ENCODE peak calls at places on chromosomes 13 and 19, in four cellular contexts. I is left ventricle myocardium inferior, Z is A549, J is mammary epithelial cell. D is an unnamed sample.

GRCh38 chr19:56476671-56477428 is at the start of gene ZNF667:
- DNase-seq in I (peak), Z (no peak), J (peak), D (peak)

GRCh38 chr19:5654931-5655330 is 25.4 kb downstream of the MICOS13 start:
- DNase-seq in I (no peak), Z (no peak), J (no peak), D (no peak)

GRCh38 chr19:19900574-19901444 is at the start of gene ZNF93:
- DNase-seq in I (peak), Z (no peak), J (peak), D (peak)

GRCh38 chr19:7705387-7706187 is 3.7 kb upstream of the FCER2 start:
- DNase-seq in I (peak), Z (no peak), J (no peak), D (no peak)

GRCh38 chr19:11092181-11092538 is 2.9 kb downstream of the LDLR start:
- DNase-seq in I (no peak), Z (peak), J (peak), D (no peak)

GRCh38 chr13:75860935-75861334 is 224.8 kb downstream of the LMO7 start:
- DNase-seq in I (no peak), Z (no peak), J (no peak), D (no peak)

GRCh38 chr13:24052547-24052981 is 108.0 kb upstream of the SPATA13 start:
- DNase-seq in I (no peak), Z (no peak), J (no peak), D (no peak)

GRCh38 chr13:90302113-90302512 is 1045.4 kb upstream of the MIR17HG start:
- DNase-seq in I (no peak), Z (no peak), J (peak), D (peak)

GRCh38 chr19:18414504-18415176 is 4.6 kb upstream of the SSBP4 start:
- DNase-seq in I (peak), Z (no peak), J (peak), D (no peak)

GRCh38 chr13:23547000-23547590 is 23.1 kb upstream of the TNFRSF19 start:
- DNase-seq in I (peak), Z (no peak), J (peak), D (no peak)

GRCh38 chr19:8484331-8484894 is 18.0 kb downstream of the PRAM1 start:
- DNase-seq in I (peak), Z (no peak), J (no peak), D (no peak)

GRCh38 chr13:113813749-113814434 is 50.0 kb downstream of the GAS6 start:
- DNase-seq in I (no peak), Z (no peak), J (no peak), D (no peak)

GRCh38 chr19:3269972-3270667 is 45.7 kb downstream of the CELF5 start:
- DNase-seq in I (no peak), Z (no peak), J (no peak), D (no peak)

GRCh38 chr19:33553530-33554310 is 32.1 kb upstream of the PEPD start:
- DNase-seq in I (no peak), Z (no peak), J (no peak), D (no peak)

GRCh38 chr19:53942001-53942786 is 20.5 kb upstream of the CACNG8 start:
- DNase-seq in I (no peak), Z (no peak), J (no peak), D (no peak)

GRCh38 chr13:88932950-88933349 is 1261.8 kb downstream of the SLITRK5 start:
- DNase-seq in I (no peak), Z (no peak), J (no peak), D (no peak)

GRCh38 chr19:33192010-33192409 is 2.1 kb upstream of the LRP3 start:
- DNase-seq in I (no peak), Z (no peak), J (no peak), D (no peak)

GRCh38 chr13:36385471-36385870 is 39.3 kb upstream of the SPART start:
- DNase-seq in I (no peak), Z (no peak), J (peak), D (no peak)

GRCh38 chr19:40599331-40600085 is 1.7 kb upstream of the LTBP4 start:
- DNase-seq in I (no peak), Z (no peak), J (no peak), D (no peak)

GRCh38 chr19:359653-359925 is 15.0 kb upstream of the MIER2 start:
- DNase-seq in I (no peak), Z (no peak), J (no peak), D (no peak)

GRCh38 chr19:14030997-14031718 is 404 bp upstream of the IL27RA start:
- DNase-seq in I (no peak), Z (no peak), J (no peak), D (no peak)

GRCh38 chr19:18606281-18607221 is at the start of gene CRLF1:
- DNase-seq in I (no peak), Z (no peak), J (no peak), D (no peak)

GRCh38 chr13:44140146-44140545 is 233.5 kb upstream of the SERP2 start:
- DNase-seq in I (no peak), Z (no peak), J (no peak), D (no peak)

GRCh38 chr13:111859361-111860105 is 207.4 kb upstream of the SOX1 start:
- DNase-seq in I (no peak), Z (no peak), J (no peak), D (no peak)

DNA sequence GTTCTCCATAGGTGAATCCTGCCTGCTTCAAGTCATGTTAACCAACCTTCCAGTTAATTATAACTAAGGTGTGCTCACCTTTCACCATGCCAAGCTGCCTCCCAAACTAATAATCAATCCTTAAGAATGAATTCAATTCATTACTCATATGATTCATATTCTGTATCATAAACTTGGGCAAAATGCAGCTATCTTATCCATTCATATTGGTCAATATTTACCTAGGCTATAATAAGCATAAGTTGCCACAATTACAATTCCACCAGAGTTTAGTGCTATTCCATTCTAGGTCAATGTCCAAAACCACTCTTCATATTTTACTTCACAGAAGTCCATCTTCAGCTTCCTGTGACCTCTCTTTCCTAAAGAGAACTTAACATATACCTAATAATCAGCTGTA is 13.4 kb downstream of the ELF1 start:
- DNase-seq in I (no peak), Z (no peak), J (no peak), D (no peak)
- H3K4me3 ChIP-seq in I (no peak), Z (no peak), J (no peak), D (no peak)

GRCh38 chr13:110305001-110305400 is 2.0 kb downstream of the COL4A1 start:
- DNase-seq in I (no peak), Z (no peak), J (no peak), D (no peak)

GRCh38 chr13:110306340-110306959 is 507 bp downstream of the COL4A1 start:
- DNase-seq in I (no peak), Z (no peak), J (no peak), D (no peak)

GRCh38 chr13:110305544-110305943 is 1.4 kb downstream of the COL4A1 start:
- DNase-seq in I (no peak), Z (no peak), J (no peak), D (no peak)

GRCh38 chr13:110306960-110307696 is at the start of the genes COL4A1 and COL4A2:
- DNase-seq in I (peak), Z (no peak), J (peak), D (no peak)

DNA sequence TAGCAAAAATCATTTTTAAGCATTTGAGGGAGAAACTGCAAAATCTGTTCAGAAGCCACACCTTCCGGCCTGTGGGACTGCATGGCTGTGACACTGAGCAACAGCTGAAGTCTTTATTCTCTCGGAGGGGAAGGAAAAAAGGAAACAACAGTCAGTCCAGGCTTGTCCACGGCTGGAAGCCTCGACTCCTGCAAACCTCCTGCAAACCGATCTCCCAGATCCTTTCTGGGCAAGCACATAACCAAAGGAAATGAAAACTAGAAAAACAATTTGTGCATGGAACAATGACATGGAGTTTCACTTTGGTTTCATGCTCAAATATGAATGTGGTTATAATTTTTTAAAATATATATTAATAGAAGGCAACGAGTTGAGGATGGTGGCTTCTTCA is 1.0 kb downstream of the COL4A1 start:
- DNase-seq in I (no peak), Z (no peak), J (no peak), D (no peak)
- H3K4me3 ChIP-seq in I (peak), Z (peak), J (peak), D (peak)

GRCh38 chr19:35270381-35270811 is 1.6 kb downstream of the USF2 start:
- DNase-seq in I (no peak), Z (no peak), J (no peak), D (no peak)

GRCh38 chr19:35271546-35271945 is 2.8 kb downstream of the USF2 start:
- DNase-seq in I (no peak), Z (no peak), J (no peak), D (no peak)

GRCh38 chr19:35268546-35269424 is at the start of gene USF2:
- DNase-seq in I (peak), Z (peak), J (peak), D (peak)

GRCh38 chr19:35267818-35268545 is 780 bp upstream of the USF2 start:
- DNase-seq in I (peak), Z (peak), J (peak), D (peak)

GRCh38 chr19:35269425-35270117 is 809 bp downstream of the USF2 start:
- DNase-seq in I (peak), Z (peak), J (peak), D (peak)
- H3K4me3 ChIP-seq in I (peak), Z (peak), J (peak), D (peak)

GRCh38 chr13:102670130-102670529 is 24.7 kb downstream of the METTL21C start:
- DNase-seq in I (no peak), Z (no peak), J (no peak), D (no peak)
- H3K4me3 ChIP-seq in I (no peak), Z (no peak), J (no peak), D (no peak)

GRCh38 chr19:47601180-47601904 is 7.6 kb upstream of the BICRA start:
- DNase-seq in I (no peak), Z (no peak), J (no peak), D (no peak)
- H3K4me3 ChIP-seq in I (peak), Z (peak), J (no peak), D (peak)

GRCh38 chr19:16573925-16574324 is 1.7 kb upstream of the SLC35E1 start:
- DNase-seq in I (no peak), Z (no peak), J (no peak), D (no peak)
- H3K4me3 ChIP-seq in I (peak), Z (no peak), J (no peak), D (peak)

DNA sequence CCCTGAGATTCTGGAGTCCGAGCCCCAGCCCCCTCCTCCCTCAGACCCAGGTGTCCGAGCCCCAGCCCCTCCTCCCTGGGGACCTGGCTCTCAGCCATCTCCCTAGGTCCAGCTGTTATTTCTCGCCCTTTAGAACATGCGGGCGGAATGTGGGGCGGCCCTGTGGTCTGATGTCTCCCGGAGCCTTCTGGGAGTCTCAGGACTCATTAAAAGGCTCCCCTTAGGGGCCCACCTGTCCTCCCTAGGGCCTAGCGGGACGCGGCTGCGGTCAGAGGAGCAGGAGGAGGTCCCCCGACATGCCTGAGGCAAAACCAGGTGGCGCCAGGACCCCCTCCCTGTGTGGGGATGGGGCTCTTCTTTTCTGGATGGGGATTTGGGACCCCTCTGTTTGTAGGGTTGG is at the start of gene MYBPC2:
- DNase-seq in I (no peak), Z (no peak), J (no peak), D (no peak)
- H3K4me3 ChIP-seq in I (peak), Z (peak), J (peak), D (peak)

GRCh38 chr19:41928221-41928683 is at the start of gene ERFL:
- DNase-seq in I (no peak), Z (no peak), J (no peak), D (no peak)

GRCh38 chr19:41926028-41926860 is 2.0 kb downstream of the ERFL start:
- DNase-seq in I (no peak), Z (no peak), J (no peak), D (no peak)

GRCh38 chr19:41927810-41928192 is 448 bp downstream of the ERFL start:
- DNase-seq in I (no peak), Z (no peak), J (no peak), D (no peak)

GRCh38 chr19:41925208-41926003 is 2.8 kb downstream of the ERFL start:
- DNase-seq in I (no peak), Z (no peak), J (no peak), D (no peak)

DNA sequence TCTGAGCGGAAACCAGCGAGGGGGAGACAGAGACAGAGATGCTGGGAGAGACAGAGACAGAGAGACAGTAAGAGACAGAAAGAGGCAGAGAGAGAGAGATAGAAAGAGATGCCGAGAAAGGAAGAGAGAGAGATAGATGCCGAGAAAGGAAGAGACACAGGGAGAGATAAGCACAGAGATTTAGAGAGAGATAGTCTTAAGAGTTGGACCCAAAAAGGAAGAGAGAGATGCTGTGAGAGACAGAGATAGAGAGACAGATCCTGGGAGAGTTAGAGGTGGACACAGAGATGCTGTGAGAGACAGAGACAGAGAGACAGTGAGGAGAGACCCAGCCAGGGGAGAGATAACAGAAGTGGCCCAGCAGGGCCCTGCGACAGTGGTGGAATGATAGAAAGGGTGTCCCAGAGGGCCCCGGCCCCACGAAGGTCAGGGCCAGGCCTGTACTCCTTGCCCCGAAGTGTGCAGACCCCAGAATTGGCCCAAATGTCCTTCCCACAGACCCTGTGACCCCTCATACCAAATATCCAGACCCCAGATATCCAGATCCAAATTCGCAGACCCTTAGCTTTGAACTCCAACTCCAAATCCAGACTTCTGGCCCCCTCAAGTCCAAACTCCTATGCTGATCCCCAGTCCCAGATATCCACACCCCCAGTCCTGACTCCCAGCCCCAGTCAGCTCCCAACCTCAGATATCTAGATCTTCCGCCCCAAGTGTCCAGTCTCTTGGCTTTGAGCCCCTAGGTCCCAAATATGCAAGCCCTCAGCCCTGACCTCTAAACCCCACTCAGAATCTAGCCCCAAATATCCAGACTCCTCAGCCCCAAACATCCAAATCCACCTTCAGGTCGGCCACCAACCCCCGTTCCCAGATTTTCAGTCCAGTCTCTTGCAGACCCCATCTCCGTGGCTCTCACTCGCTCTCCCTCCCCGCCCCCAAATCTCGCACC is 1.1 kb downstream of the ERFL start:
- DNase-seq in I (no peak), Z (no peak), J (no peak), D (no peak)
- H3K4me3 ChIP-seq in I (peak), Z (peak), J (no peak), D (no peak)

DNA sequence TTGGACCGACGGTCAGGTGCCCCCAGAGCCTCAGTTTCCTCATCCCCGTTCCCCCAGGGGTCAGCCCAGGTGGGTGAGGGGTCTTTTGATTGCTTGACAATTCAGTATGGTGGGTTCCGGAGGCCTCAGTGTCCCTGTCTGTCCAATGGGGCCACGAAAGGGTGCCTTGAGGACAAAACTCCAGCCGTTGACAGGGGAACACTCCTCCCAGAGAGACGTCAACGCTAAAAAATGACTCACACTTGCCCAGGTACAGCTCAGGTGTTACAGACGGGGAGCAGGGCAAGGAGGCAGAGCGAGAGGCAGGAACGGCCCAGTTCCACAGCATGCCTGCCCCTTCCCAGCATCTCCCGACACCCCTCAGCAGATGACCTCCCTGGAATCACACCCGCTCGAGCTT is 1.8 kb downstream of the TNFAIP8L1 start:
- DNase-seq in I (no peak), Z (no peak), J (no peak), D (no peak)
- H3K4me3 ChIP-seq in I (peak), Z (no peak), J (no peak), D (no peak)

D was measured in skeletal muscle cell.